ENCODE peak calls at places on chromosomes 12 and 14, in seven cellular contexts. F is neural progenitor cell, V is HCT116, P is PC-3, J is GM23338, T is MM.1S, R is hepatocyte. A is an unnamed sample.

GRCh38 chr14:105937253-105938054 is 411.1 kb downstream of the TMEM121 start:
- DNase-seq in T (no peak), R (no peak), V (no peak), F (no peak), J (no peak), P (no peak), A (no peak)

GRCh38 chr12:130307859-130308258 is 29.8 kb upstream of the PIWIL1 start:
- DNase-seq in P (no peak), R (no peak), F (no peak), V (no peak), T (no peak), J (no peak), A (no peak)

GRCh38 chr12:6927379-6927991 is at the start of gene ATN1:
- DNase-seq in J (peak; percentile 97), T (no peak), R (peak; percentile 92), F (peak; percentile 84), V (no peak), P (peak; percentile 53), A (peak; percentile 76)

GRCh38 chr12:91819132-91819447 is 326.6 kb downstream of the BTG1 start:
- DNase-seq in V (no peak), J (no peak), P (no peak), R (peak; percentile 5), F (no peak), T (no peak), A (no peak)

GRCh38 chr12:43848786-43849185 is 12.9 kb downstream of the TMEM117 start:
- DNase-seq in P (peak; percentile 6), V (no peak), J (no peak), T (no peak), F (no peak), R (no peak), A (peak; percentile 31)

GRCh38 chr12:113702796-113703195 is 231.1 kb upstream of the LHX5 start:
- DNase-seq in F (peak; percentile 42), P (no peak), T (no peak), V (no peak), R (no peak), J (no peak), A (no peak)

GRCh38 chr12:127583041-127583440 is 683.9 kb upstream of the TMEM132C start:
- DNase-seq in T (no peak), P (peak; percentile 73), J (no peak), V (no peak), R (no peak), F (no peak), A (peak; percentile 56)

GRCh38 chr12:93226356-93226755 is 151.4 kb upstream of the NUDT4 start:
- DNase-seq in V (no peak), R (no peak), F (no peak), T (no peak), J (no peak), P (peak; percentile 32), A (peak; percentile 25)

GRCh38 chr14:39680777-39681176 is 248.5 kb upstream of the FBXO33 start:
- DNase-seq in J (no peak), T (no peak), R (no peak), F (no peak), P (no peak), V (no peak), A (no peak)

GRCh38 chr14:52262600-52262999 is 4.9 kb upstream of the PTGDR start:
- DNase-seq in P (no peak), T (no peak), R (no peak), V (no peak), F (no peak), J (no peak), A (no peak)

GRCh38 chr14:54591461-54592245 is 24.7 kb downstream of the SAMD4A start:
- DNase-seq in V (no peak), T (no peak), J (no peak), F (no peak), P (peak; percentile 93), R (no peak), A (peak; percentile 73)

GRCh38 chr12:52634266-52635056 is 16.1 kb upstream of the KRT73 start:
- DNase-seq in P (no peak), R (no peak), V (no peak), T (peak; percentile 13), J (no peak), F (no peak), A (no peak)

GRCh38 chr14:51607677-51608076 is 44.0 kb upstream of the FRMD6 start:
- DNase-seq in V (no peak), P (no peak), R (peak; percentile 58), T (no peak), J (no peak), F (no peak), A (peak; percentile 97)

GRCh38 chr14:20059745-20060144 is at the start of gene OR4L1:
- DNase-seq in F (no peak), J (no peak), R (no peak), V (no peak), T (no peak), P (no peak), A (no peak)

GRCh38 chr14:65301862-65302539 is 110.5 kb upstream of the FUT8 start:
- DNase-seq in F (no peak), V (no peak), J (no peak), R (no peak), P (peak; percentile 47), T (no peak), A (no peak)
- H3K4me2 ChIP-seq in F (no peak overlapping the region), V (no peak overlapping the region), J (no peak overlapping the region), R (no peak overlapping the region), P (peak overlapping the region; percentile 74), T (no peak overlapping the region), A (no peak overlapping the region)

GRCh38 chr14:100890451-100890850 is 13.1 kb downstream of the RTL1 start:
- DNase-seq in R (no peak), P (no peak), T (no peak), J (no peak), V (no peak), F (no peak), A (no peak)
- TF ChIP-seq EZH2phosphoT487 in R (no peak), P (no peak), T (no peak), J (no peak), V (no peak), F (no peak), A (no peak)

DNA sequence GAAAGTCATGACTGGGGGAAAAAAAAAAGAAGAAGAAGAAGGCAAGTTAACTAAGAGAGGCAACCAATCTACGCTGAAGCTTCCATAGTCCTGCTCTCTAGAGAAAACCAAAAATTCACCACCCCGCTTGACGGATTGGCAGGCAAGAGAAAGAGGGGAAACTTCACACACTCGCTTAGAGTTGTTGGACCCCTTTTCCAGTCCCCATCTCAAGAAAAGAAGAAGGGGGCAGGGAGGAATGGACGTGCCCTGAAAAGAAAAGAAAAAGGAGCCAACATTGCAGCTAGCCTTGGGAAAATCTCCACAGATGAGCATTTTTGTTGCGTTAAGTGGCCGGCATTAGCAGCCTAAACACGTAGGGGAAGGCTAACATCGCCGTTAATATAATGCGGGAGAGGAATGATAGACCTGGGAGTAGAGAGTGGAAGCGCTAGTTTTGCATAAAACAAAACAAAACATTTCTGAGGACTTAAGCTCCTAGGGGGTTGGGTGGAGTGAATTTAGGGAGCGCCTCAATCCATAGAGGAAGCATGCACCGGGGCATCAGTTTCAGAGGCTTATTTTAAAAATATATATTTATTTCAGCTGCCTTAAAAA is 11.3 kb upstream of the FOXG1 start:
- DNase-seq in T (no peak), F (no peak), J (no peak), P (no peak), R (no peak), V (no peak), A (no peak)
- TF ChIP-seq EZH2 in T (no peak), F (peak; percentile 67), J (peak; percentile 69), P (no peak), R (peak; percentile 40), V (no peak), A (no peak)

DNA sequence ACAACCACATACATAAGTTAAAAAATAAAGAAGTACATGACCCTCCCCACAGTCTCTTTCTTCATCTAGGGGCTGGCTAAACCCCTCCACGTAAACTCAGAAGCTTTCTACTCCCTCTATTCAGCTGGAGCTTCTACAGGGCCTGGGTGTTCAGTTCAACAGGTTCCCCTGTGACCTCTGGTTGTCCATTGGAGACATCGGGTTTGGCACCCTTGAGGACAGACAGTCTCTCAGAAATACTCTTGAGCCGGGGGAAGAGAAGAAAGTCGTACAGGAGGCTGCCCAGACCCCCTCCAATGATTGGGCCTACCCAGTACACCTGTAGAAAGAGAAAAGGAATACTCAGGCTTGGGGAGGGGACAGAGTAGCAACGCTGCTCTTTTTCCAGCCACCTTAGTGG is 1.9 kb upstream of the TIMELESS start:
- DNase-seq in P (no peak), J (no peak), F (no peak), R (no peak), T (no peak), V (no peak), A (no peak)
- H3K4me2 ChIP-seq in P (no peak overlapping the region), J (peak overlapping the region; percentile 25), F (no peak overlapping the region), R (no peak overlapping the region), T (no peak overlapping the region), V (no peak overlapping the region), A (no peak overlapping the region)

DNA sequence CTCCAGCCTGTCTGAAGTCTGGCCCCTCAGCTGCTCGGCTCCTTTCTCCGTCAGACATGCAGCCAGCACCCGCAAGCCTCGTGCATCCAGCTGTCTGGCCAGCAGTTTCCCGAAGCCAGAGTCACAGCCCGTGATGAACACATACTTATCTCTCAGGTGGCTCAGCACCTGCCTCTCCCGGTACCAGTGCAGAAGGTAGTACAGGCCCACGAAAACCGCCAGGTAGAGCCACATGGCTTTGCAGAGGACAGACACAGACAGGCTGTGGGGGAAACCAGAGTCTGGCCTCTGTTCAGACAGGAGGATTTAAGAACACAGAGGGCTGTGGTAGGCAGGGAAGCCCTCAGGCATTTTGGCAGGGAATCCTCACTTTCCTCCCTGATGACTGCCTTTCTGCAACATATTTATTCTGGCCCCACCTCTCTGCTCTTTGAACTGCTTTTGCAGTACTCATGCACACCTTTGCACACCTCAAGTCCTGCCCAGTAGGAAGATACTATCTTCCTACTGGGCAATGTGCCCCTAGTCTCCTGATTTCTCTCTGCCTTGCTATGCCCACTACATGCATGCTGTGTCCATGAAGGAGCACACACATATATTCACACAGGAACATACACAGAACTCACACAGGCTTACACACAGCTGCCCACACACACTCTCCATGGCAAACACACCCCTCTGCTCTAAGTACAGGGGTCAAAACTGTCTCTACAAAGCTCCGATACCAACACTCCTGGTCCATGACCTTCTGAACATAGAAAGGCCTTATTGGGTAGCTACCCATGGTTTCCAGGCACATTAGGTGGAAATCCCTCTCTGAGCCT is at the start of gene RDH16:
- DNase-seq in F (no peak), J (no peak), R (no peak), T (no peak), V (no peak), P (peak; percentile 90), A (no peak)
- TF ChIP-seq EZH2phosphoT487 in F (no peak), J (no peak), R (no peak), T (no peak), V (no peak), P (no peak), A (no peak)

DNA sequence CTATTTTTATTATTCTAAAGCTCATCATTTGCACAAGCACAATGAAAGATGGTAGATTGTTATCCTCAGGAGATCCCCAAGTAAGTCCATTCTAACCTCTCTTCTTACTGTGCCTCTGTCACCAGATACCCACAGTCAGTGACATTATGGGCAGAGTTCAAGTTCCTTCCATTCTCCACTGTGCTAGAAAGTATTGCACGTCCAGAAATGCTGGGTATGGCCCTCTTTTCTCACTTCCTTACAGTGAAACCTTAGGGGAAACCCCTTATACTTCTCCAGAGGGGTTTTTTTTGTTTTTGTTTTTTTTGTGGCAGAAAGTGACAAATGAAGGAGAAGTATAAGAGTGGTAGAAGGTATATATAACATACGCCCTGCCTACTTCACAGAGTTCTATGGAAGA is 102.9 kb downstream of the DIO2 start:
- DNase-seq in P (no peak), R (no peak), T (no peak), F (no peak), V (no peak), J (no peak), A (no peak)
- TF ChIP-seq EZH2 in P (no peak), R (no peak), T (no peak), F (no peak), V (no peak), J (no peak), A (no peak)

A was measured in GM23248.